ENCODE peak calls at places on chromosome 10, in nine cellular contexts. A is stimulated activated naive CD4-positive, alpha-beta T cell; P is activated T-helper 1 cell treated with anti-CD3 and anti-CD28 coated beads, Interleukin-12 subunit alpha, Interleukin-12 subunit beta, Interleukin-2, Interleukin-4 antibody, amounts not matched to agents 30 ng/mL and 10 ng/mL and 1 ng/mL, durations not matched to agents 14 hours and 24 hours and 36 hours; B is stimulated activated CD8-positive, alpha-beta memory T cell treated with anti-CD3 and anti-CD28 coated beads, Interleukin-4, amount 100 ng/mL, for 24 hours; J is RPMI7951; F is activated T-cell treated with anti-CD3 and anti-CD28 coated beads for 24 hours; N is NCI-H2081; K is SJSA1; W is dermis microvascular lymphatic vessel endothelial cell. Z is an unnamed sample.

GRCh38 chr10:23065549-23065948 is 29.8 kb upstream of the MSRB2 start:
- DNase-seq in P (no peak), J (peak), W (peak), A (no peak), K (no peak), N (no peak), F (no peak), B (no peak), Z (no peak)

GRCh38 chr10:106566871-106567270 is 597.6 kb downstream of the SORCS1 start:
- DNase-seq in F (no peak), B (no peak), P (no peak), W (no peak), J (no peak), K (no peak), A (no peak), N (no peak), Z (no peak)

GRCh38 chr10:69318087-69318996 is 40.0 kb downstream of the HK1 start:
- DNase-seq in W (peak), B (peak), F (peak), P (peak), A (peak), K (peak), J (peak), N (peak), Z (peak)

GRCh38 chr10:59805043-59805442 is 51.8 kb upstream of the MRLN start:
- DNase-seq in K (no peak), A (no peak), W (peak), P (no peak), F (no peak), J (no peak), B (no peak), N (peak), Z (peak)

GRCh38 chr10:74297389-74298080 is 146.5 kb downstream of the ADK start:
- DNase-seq in W (no peak), K (no peak), A (no peak), N (no peak), J (no peak), B (no peak), P (no peak), F (no peak), Z (no peak)

GRCh38 chr10:4280481-4281206 is 495.6 kb upstream of the KLF6 start:
- DNase-seq in A (no peak), P (no peak), F (no peak), N (no peak), J (peak), B (no peak), W (peak), K (peak), Z (no peak)

GRCh38 chr10:35822316-35822715 is 180.2 kb upstream of the FZD8 start:
- DNase-seq in P (no peak), K (no peak), J (peak), W (no peak), A (no peak), F (no peak), N (no peak), B (no peak), Z (no peak)

GRCh38 chr10:3455385-3456334 is 283.1 kb upstream of the PITRM1 start:
- DNase-seq in W (peak), P (no peak), B (no peak), A (peak), J (peak), F (no peak), K (peak), N (no peak), Z (no peak)

GRCh38 chr10:72954596-72955569 is at the start of gene PLA2G12B:
- DNase-seq in B (no peak), K (no peak), F (no peak), P (no peak), N (no peak), J (no peak), A (no peak), W (no peak), Z (no peak)

GRCh38 chr10:5584895-5585516 is 60.2 kb downstream of the CALML3 start:
- DNase-seq in F (no peak), B (no peak), N (no peak), J (peak), A (no peak), P (no peak), W (peak), K (peak), Z (no peak)

GRCh38 chr10:26156019-26156418 is 60.6 kb upstream of the GAD2 start:
- DNase-seq in A (no peak), K (no peak), N (no peak), W (no peak), F (no peak), J (no peak), B (no peak), P (no peak), Z (no peak)

GRCh38 chr10:22002531-22003110 is 909 bp downstream of the DNAJC1 start:
- DNase-seq in J (peak), N (no peak), P (peak), B (no peak), A (peak), F (peak), W (peak), K (no peak), Z (no peak)

GRCh38 chr10:127906548-127907377 is at the start of gene PTPRE:
- DNase-seq in A (peak), W (peak), K (peak), N (peak), P (peak), B (peak), J (peak), F (peak), Z (peak)

GRCh38 chr10:124152139-124152780 is 58.9 kb upstream of the CHST15 start:
- DNase-seq in K (peak), W (peak), P (no peak), F (no peak), N (peak), A (no peak), J (peak), B (no peak), Z (no peak)

GRCh38 chr10:22986771-22987542 is 59.1 kb downstream of the ARMC3 start:
- DNase-seq in B (no peak), N (peak), K (no peak), P (no peak), A (peak), F (no peak), J (peak), W (peak), Z (no peak)

GRCh38 chr10:18104223-18104872 is 35.9 kb upstream of the CACNB2 start:
- DNase-seq in K (peak), B (peak), F (peak), A (peak), P (no peak), J (peak), W (peak), N (peak), Z (no peak)